ENCODE peak calls at places on chromosomes 16 and 17, in ten cellular contexts. Z is GM23338, M is colonic mucosa, D is thoracic aorta, I is ovary, G is transverse colon, Q is spleen, C is endothelial cell of umbilical vein, E is neuronal stem cell, P is HCT116. N is an unnamed sample.

GRCh38 chr17:41771389-41772206 is 14.9 kb downstream of the JUP start:
- DNase-seq in D (no peak), C (no peak), P (no peak), E (no peak), Z (no peak), I (no peak), M (no peak), Q (no peak), G (peak; percentile 20), N (no peak)

GRCh38 chr17:57602896-57603295 is 142.2 kb downstream of the CCDC182 start:
- DNase-seq in I (no peak), D (no peak), P (no peak), Q (no peak), G (no peak), Z (no peak), E (no peak), M (no peak), C (no peak), N (no peak)

GRCh38 chr16:53581784-53582183 is 78.8 kb upstream of the AKTIP start:
- DNase-seq in P (no peak), M (no peak), Q (no peak), Z (no peak), D (no peak), E (no peak), C (no peak), I (no peak), G (no peak), N (no peak)

GRCh38 chr17:76174072-76174471 is 33.0 kb upstream of the FOXJ1 start:
- DNase-seq in C (no peak), E (no peak), M (no peak), I (no peak), P (no peak), Z (no peak), D (no peak), Q (no peak), G (no peak), N (no peak)

GRCh38 chr16:14309001-14309886 is 238.1 kb downstream of the MRTFB start:
- DNase-seq in C (no peak), E (no peak), Q (peak; percentile 68), D (no peak), I (no peak), M (no peak), Z (peak; percentile 90), P (no peak), G (no peak), N (peak; percentile 95)

GRCh38 chr17:1829189-1829578 is 518 bp downstream of the SMYD4 start:
- DNase-seq in C (peak; percentile 33), G (peak; percentile 38), I (peak; percentile 13), Z (peak; percentile 53), M (peak; percentile 63), D (no peak), Q (no peak), P (no peak), E (peak; percentile 5), N (peak; percentile 73)

GRCh38 chr17:78925662-78926555 is 722 bp upstream of the TIMP2 start:
- DNase-seq in D (peak; percentile 82), E (no peak), Q (peak; percentile 90), I (peak; percentile 92), Z (peak; percentile 61), C (peak; percentile 85), G (peak; percentile 73), M (peak; percentile 65), P (no peak), N (peak; percentile 69)

GRCh38 chr17:10105513-10106001 is 92.8 kb downstream of the GAS7 start:
- DNase-seq in C (no peak), I (no peak), M (no peak), D (no peak), E (no peak), G (no peak), Z (no peak), P (no peak), Q (no peak), N (no peak)

GRCh38 chr17:42281571-42282096 is 5.4 kb upstream of the STAT5B start:
- DNase-seq in G (no peak), D (no peak), M (no peak), E (no peak), C (no peak), Q (no peak), P (no peak), I (no peak), Z (no peak), N (peak; percentile 87)

GRCh38 chr17:4631836-4632582 is 9.5 kb downstream of the ALOX15 start:
- DNase-seq in G (no peak), M (no peak), D (no peak), C (no peak), Z (peak; percentile 78), Q (no peak), P (no peak), E (no peak), I (no peak), N (no peak)

GRCh38 chr16:13923703-13924298 is 3.8 kb downstream of the ERCC4 start:
- DNase-seq in C (peak; percentile 67), D (no peak), I (no peak), G (no peak), P (peak; percentile 42), Z (peak; percentile 66), E (peak; percentile 21), M (no peak), Q (no peak), N (no peak)

GRCh38 chr16:12067714-12068401 is 91.3 kb downstream of the SNX29 start:
- DNase-seq in M (peak; percentile 58), E (peak; percentile 75), Q (peak; percentile 64), Z (peak; percentile 84), I (peak; percentile 29), P (peak; percentile 65), C (peak; percentile 80), D (no peak), G (peak; percentile 62), N (no peak)

GRCh38 chr16:66438536-66438935 is 11.4 kb downstream of the BEAN1 start:
- DNase-seq in M (no peak), Q (no peak), I (no peak), Z (no peak), C (no peak), P (no peak), E (no peak), D (no peak), G (no peak), N (no peak)

GRCh38 chr16:27359051-27359450 is 42.9 kb upstream of the IL21R start:
- DNase-seq in Z (no peak), E (no peak), Q (no peak), C (peak; percentile 50), G (no peak), P (no peak), I (no peak), M (no peak), D (no peak), N (no peak)

GRCh38 chr17:81404557-81405165 is 9.4 kb downstream of the BAHCC1 start:
- DNase-seq in D (no peak), G (peak; percentile 59), C (no peak), Z (no peak), P (no peak), I (no peak), E (no peak), Q (no peak), M (peak; percentile 57), N (no peak)
- H3K4me1 ChIP-seq in D (peaks cover 69% of the 10 kb centered on the region), G (peaks cover 50% of the 10 kb centered on the region), C (peaks cover 15% of the 10 kb centered on the region), Z (peaks cover 28% of the 10 kb centered on the region), P (peaks cover 19% of the 10 kb centered on the region), I (peaks cover 26% of the 10 kb centered on the region), E (peaks cover 49% of the 10 kb centered on the region), Q (peaks cover 21% of the 10 kb centered on the region), M (peaks cover 27% of the 10 kb centered on the region), N (no peaks in the 10 kb centered on the region)

GRCh38 chr17:8975091-8975707 is 9.7 kb upstream of the PIK3R5 start:
- DNase-seq in G (no peak), I (no peak), P (no peak), D (no peak), Q (no peak), C (no peak), Z (no peak), E (no peak), M (no peak), N (no peak)

GRCh38 chr17:8981443-8981842 is 15.9 kb upstream of the PIK3R5 start:
- DNase-seq in G (no peak), C (no peak), M (no peak), D (no peak), P (no peak), E (no peak), I (no peak), Z (no peak), Q (no peak), N (no peak)

GRCh38 chr17:8979715-8980114 is 14.2 kb upstream of the PIK3R5 start:
- DNase-seq in G (no peak), P (no peak), I (no peak), Z (no peak), D (no peak), E (no peak), Q (no peak), C (no peak), M (no peak), N (no peak)

DNA sequence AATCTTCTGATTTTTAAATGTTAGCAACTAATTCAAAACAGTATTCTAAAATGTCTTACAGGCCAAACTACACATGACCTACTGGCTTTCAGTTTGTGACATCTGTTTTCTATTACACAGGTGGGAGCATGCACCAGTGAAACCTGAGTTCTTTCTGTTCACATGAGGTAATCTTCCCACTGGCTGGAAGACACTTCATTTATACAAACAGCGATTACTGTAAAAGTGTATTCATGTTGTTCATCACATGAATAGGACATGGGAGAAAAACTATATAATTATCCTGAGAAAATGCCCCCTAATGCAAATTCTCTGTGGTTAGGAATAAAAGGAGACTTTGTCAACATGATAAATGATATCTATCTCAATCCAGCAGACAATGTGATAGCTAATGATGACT is 11.1 kb upstream of the PIK3R5 start:
- DNase-seq in P (no peak), Q (no peak), M (no peak), C (no peak), E (no peak), I (no peak), Z (no peak), G (no peak), D (no peak), N (no peak)
- H3K27ac ChIP-seq in P (no peak overlapping the region), Q (no peak overlapping the region), M (no peak overlapping the region), C (no peak overlapping the region), E (no peak overlapping the region), I (no peak overlapping the region), Z (no peak overlapping the region), G (no peak overlapping the region), D (no peak overlapping the region), N (no peak overlapping the region)

DNA sequence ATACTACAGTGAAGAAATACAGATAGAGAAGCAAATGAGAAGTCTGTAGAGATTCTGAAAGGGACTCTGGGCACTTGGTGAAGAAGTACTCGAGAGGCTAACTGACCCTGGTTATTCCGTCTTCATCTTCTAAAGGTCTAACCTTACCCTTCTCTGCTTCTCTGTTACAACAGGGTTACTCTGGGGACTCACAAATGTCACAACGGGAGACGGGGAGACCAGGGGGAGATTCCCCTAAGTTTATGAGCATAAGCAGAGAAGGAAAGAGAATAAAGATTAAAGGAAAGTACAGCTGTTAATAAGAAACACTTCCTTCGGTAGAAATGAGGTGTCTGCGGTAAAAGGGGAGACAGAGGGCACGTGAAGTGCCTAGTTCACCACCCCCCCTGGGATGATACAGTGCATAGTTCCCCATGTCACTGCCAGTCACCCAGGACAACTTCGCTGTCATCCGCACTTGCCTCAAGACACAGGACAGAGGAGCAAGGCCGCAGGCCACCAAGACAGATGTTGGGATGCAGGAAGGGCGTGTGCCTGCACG is 75.2 kb upstream of the TRAP1 start:
- DNase-seq in Q (no peak), P (no peak), M (no peak), Z (no peak), D (no peak), E (no peak), I (no peak), G (no peak), C (no peak), N (no peak)
- H3K4me1 ChIP-seq in Q (peaks cover 15% of the 10 kb centered on the region), P (no peaks in the 10 kb centered on the region), M (peaks cover 5% of the 10 kb centered on the region), Z (no peaks in the 10 kb centered on the region), D (peaks cover 66% of the 10 kb centered on the region), E (no peaks in the 10 kb centered on the region), I (peaks cover 12% of the 10 kb centered on the region), G (peaks cover 15% of the 10 kb centered on the region), C (no peaks in the 10 kb centered on the region), N (no peaks in the 10 kb centered on the region)

GRCh38 chr17:29158096-29158495 is 22.1 kb downstream of the MYO18A start:
- DNase-seq in D (no peak), Z (no peak), E (no peak), I (no peak), M (no peak), C (no peak), G (no peak), P (no peak), Q (peak; percentile 58), N (no peak)
- H3K27ac ChIP-seq in D (no peak overlapping the region), Z (no peak overlapping the region), E (no peak overlapping the region), I (peak overlapping the region; percentile 48), M (no peak overlapping the region), C (no peak overlapping the region), G (peak overlapping the region; percentile 56), P (peak overlapping the region; percentile 93), Q (peak overlapping the region; percentile 81), N (peak overlapping the region; percentile 62)